ENCODE peak calls at places on chromosomes 11 and 22, in seven cellular contexts. T is endothelial cell of umbilical vein, Q is GM23338, W is fibroblast of lung, Z is hepatocyte, G is astrocyte, L is mammary epithelial cell. Y is an unnamed sample. For H4K20me1, the result is how much of the 10 kb centered on the place peaks cover.

GRCh38 chr22:30830907-30831306 is 136.2 kb downstream of the OSBP2 start:
- DNase-seq in T (peak), Q (peak), W (peak), Z (no peak), G (peak), L (peak), Y (no peak)

GRCh38 chr22:44811141-44811540 is 58.8 kb downstream of the ARHGAP8 start:
- DNase-seq in T (no peak), Q (no peak), W (no peak), Z (no peak), G (no peak), L (no peak), Y (no peak)

GRCh38 chr22:45578524-45579147 is 76.0 kb downstream of the FBLN1 start:
- DNase-seq in T (no peak), Q (no peak), W (no peak), Z (peak), G (no peak), L (no peak), Y (no peak)

GRCh38 chr22:30000566-30000965 is 79.7 kb upstream of the HORMAD2 start:
- DNase-seq in T (no peak), Q (no peak), W (peak), Z (no peak), G (peak), L (peak), Y (no peak)

GRCh38 chr11:30505603-30506002 is 80.5 kb downstream of the MPPED2 start:
- DNase-seq in T (no peak), Q (no peak), W (no peak), Z (no peak), G (no peak), L (no peak), Y (no peak)

GRCh38 chr11:44754876-44755552 is 28.3 kb downstream of the TSPAN18 start:
- DNase-seq in T (no peak), Q (peak), W (no peak), Z (no peak), G (no peak), L (no peak), Y (no peak)

GRCh38 chr11:122646549-122647340 is 8.8 kb upstream of the UBASH3B start:
- DNase-seq in T (no peak), Q (no peak), W (peak), Z (no peak), G (peak), L (peak), Y (no peak)

GRCh38 chr11:69938206-69938605 is 119.0 kb upstream of the FGF3 start:
- DNase-seq in T (no peak), Q (no peak), W (no peak), Z (no peak), G (no peak), L (no peak), Y (no peak)

GRCh38 chr11:57197762-57198161 is 16.0 kb downstream of the LRRC55 start:
- DNase-seq in T (no peak), Q (no peak), W (no peak), Z (no peak), G (no peak), L (no peak), Y (no peak)

GRCh38 chr11:122202161-122202950 is 86.3 kb upstream of the BLID start:
- DNase-seq in T (peak), Q (peak), W (peak), Z (peak), G (peak), L (peak), Y (no peak)

GRCh38 chr11:69479591-69480271 is 1.7 kb upstream of the LINC01488 start:
- DNase-seq in T (no peak), Q (no peak), W (no peak), Z (peak), G (no peak), L (no peak), Y (no peak)

GRCh38 chr11:107858217-107859070 is at the start of gene SLC35F2:
- DNase-seq in T (peak), Q (peak), W (peak), Z (peak), G (peak), L (peak), Y (peak)

DNA sequence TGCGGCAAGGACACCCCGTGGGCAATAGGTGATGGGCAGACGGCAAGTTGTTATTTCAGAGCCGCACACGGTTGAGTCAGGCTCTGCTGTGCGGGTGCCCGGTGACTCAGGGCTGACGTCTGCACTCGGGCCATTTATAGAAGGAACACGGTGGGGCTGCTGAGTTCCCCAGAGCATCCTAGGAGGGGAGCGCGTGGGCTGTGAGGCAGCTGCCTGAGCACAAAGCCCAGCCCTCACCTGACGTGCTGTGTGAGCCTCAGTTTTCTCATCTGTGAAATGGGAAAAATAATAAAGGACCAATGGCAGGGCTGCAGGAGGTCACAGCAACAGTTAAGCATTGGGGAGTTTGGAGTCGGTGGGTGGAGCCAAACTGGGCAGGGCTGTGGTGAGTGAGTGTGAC is 11.3 kb upstream of the RHOD start:
- DNase-seq in T (no peak), Q (no peak), W (peak), Z (no peak), G (peak), L (peak), Y (no peak)
- H4K20me1 ChIP-seq in T (under half), Q (under half), W (under half), Z (under half), G (under half), L (under half), Y (under half)

GRCh38 chr22:35553341-35553740 is 12.7 kb downstream of the RASD2 start:
- DNase-seq in T (no peak), Q (no peak), W (no peak), Z (no peak), G (no peak), L (no peak), Y (no peak)

GRCh38 chr22:35555941-35556547 is 15.4 kb downstream of the RASD2 start:
- DNase-seq in T (no peak), Q (no peak), W (no peak), Z (no peak), G (no peak), L (no peak), Y (no peak)

GRCh38 chr22:35552846-35553245 is 12.2 kb downstream of the RASD2 start:
- DNase-seq in T (no peak), Q (no peak), W (no peak), Z (no peak), G (no peak), L (no peak), Y (no peak)

GRCh38 chr22:35555351-35555915 is 14.8 kb downstream of the RASD2 start:
- DNase-seq in T (no peak), Q (no peak), W (no peak), Z (no peak), G (peak), L (no peak), Y (no peak)

DNA sequence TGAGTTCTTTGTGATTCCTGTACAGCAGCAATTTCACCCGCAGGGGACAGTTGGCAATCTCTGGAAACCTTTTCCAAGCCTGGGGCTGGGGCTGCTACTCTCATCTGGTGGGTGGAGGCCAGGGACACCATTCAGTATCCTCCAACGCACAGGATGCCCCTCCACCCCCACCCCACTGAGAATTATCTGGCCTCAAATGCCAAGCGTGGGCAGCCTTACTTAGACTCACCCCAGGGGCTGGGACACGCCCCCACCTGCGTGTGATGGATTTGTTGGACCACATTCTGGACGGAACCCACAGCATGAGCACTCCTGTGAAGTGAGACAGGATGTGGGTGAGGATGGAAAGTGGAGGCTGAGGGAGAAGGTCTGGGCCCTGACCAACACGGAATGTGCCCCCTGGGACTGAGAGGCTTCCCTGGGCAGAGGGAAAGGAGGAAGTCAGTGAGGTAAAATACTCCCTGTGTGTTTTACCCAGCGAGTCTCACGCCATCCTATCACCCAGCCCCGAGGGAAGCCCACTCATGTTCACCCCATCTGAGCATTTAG is 13.7 kb downstream of the RASD2 start:
- DNase-seq in T (no peak), Q (no peak), W (no peak), Z (no peak), G (no peak), L (no peak), Y (no peak)
- H3K4me2 ChIP-seq in T (no peak), Q (no peak), W (no peak), Z (no peak), G (peak), L (no peak), Y (no peak)

GRCh38 chr22:20107951-20108756 is 7.8 kb upstream of the RANBP1 start:
- DNase-seq in T (no peak), Q (no peak), W (no peak), Z (no peak), G (no peak), L (no peak), Y (no peak)
- H4K20me1 ChIP-seq in T (under half), Q (under half), W (under half), Z (under half), G (half or more), L (under half), Y (under half)

DNA sequence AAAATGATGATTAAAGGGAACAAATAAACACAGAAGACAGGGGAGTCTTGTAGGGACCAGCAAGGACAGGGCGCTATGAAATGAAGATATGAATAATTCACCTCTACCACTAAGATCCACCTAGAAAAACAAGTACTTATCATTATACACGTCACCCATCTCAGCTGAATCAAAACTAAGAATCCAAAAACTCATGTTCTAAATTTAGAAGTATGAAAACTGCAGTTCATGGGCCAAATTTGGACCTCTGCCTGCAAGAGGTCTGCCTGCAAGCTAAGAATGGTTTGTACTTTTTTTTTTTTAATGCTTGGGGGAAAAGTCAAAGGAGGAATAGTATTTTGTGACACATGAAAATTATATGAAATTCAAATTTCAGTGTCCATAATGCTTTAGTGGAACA is 11.9 kb downstream of the PLAAT3 start:
- DNase-seq in T (no peak), Q (no peak), W (peak), Z (no peak), G (peak), L (no peak), Y (no peak)
- H3K4me2 ChIP-seq in T (no peak), Q (no peak), W (no peak), Z (no peak), G (peak), L (no peak), Y (no peak)

DNA sequence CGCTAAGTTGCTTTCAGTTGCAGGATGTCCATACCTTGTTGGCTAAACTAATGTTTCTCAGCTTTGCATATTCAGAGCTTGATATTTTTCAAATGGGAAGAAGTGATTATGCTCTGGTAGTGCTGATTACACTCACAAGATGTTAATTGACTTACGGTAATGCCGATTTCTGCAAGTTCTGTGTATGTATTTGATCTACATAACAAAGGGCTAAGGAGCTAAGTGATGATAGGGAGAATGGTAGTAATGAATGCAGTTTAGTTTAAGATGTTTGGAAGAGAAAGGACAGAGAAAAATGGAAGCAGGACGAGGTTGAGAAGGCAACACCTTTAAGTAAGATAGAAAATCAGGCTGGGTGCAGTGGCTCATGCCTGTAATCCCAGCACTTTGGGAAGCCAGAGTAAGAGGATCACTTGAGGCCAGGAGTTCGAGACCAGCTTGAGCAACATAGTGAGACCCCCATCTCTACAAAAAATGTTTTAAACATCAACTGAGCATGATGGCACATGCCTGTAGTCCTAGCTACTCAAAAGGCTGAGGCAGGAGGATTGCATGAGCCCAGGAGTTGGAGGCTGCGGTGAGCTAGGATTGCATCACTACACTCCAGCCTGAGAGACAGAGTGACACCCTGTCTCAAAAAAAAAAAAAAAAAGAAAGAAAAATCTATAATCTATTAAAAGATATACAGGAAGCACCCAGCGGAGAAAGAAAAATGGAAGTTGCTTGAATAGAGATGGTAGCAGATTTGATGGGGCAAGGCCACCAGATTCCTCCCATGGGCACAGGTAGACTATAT is 61.6 kb downstream of the FAM83F start:
- DNase-seq in T (no peak), Q (no peak), W (no peak), Z (no peak), G (no peak), L (no peak), Y (no peak)
- H4K20me1 ChIP-seq in T (under half), Q (under half), W (under half), Z (under half), G (under half), L (under half), Y (under half)

DNA sequence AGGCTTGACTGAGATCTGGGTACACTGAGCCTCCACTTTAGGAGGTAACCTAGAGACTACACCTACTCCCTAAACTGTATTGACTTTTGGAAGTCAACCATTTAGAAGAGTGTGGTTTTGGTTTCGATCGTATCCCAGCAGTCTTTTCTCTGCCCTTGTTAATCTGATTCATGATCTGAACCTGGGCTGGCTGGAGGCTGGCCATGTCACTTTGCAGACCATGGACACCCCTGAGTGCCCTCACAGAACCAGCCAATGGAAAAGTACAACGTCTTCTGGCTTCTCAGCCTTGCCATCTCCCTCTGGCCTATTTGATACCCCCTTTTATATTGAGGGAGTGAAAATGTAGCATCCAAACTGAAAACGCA is 10.8 kb downstream of the EHF start:
- DNase-seq in T (no peak), Q (no peak), W (no peak), Z (no peak), G (no peak), L (no peak), Y (no peak)
- H3K4me2 ChIP-seq in T (no peak), Q (no peak), W (no peak), Z (peak), G (no peak), L (no peak), Y (no peak)

GRCh38 chr11:65892661-65893317 is 2.3 kb downstream of the CCDC85B start:
- DNase-seq in T (no peak), Q (no peak), W (no peak), Z (no peak), G (no peak), L (no peak), Y (no peak)
- H4K20me1 ChIP-seq in T (under half), Q (under half), W (under half), Z (under half), G (half or more), L (under half), Y (under half)